ENCODE peak calls at places on chromosome 7, in seven cellular contexts. Z is epithelial cell of esophagus, M is left lung, V is psoas muscle, W is cardiac muscle cell, O is right lobe of liver, Y is left ventricle myocardium inferior. E is an unnamed sample.

GRCh38 chr7:4612939-4613841 is 68.9 kb upstream of the FOXK1 start:
- DNase-seq in Z (no peak), M (no peak), V (no peak), W (peak), O (no peak), Y (no peak), E (no peak)

GRCh38 chr7:105198223-105198622 is 184.2 kb downstream of the KMT2E start:
- DNase-seq in Z (peak), M (no peak), V (no peak), W (peak), O (no peak), Y (no peak), E (no peak)

GRCh38 chr7:51209426-51209825 is 107.2 kb downstream of the COBL start:
- DNase-seq in Z (no peak), M (no peak), V (no peak), W (no peak), O (no peak), Y (no peak), E (no peak)

GRCh38 chr7:95631545-95631944 is 35.2 kb upstream of the PDK4 start:
- DNase-seq in Z (peak), M (no peak), V (no peak), W (no peak), O (no peak), Y (no peak), E (no peak)

GRCh38 chr7:76232698-76233097 is 31.0 kb downstream of the SRRM3 start:
- DNase-seq in Z (no peak), M (no peak), V (no peak), W (no peak), O (no peak), Y (no peak), E (no peak)

GRCh38 chr7:149670288-149670687 is 103.1 kb downstream of the ZNF467 start:
- DNase-seq in Z (no peak), M (no peak), V (no peak), W (peak), O (no peak), Y (peak), E (no peak)

GRCh38 chr7:55441668-55442305 is 76.7 kb downstream of the LANCL2 start:
- DNase-seq in Z (no peak), M (no peak), V (no peak), W (peak), O (no peak), Y (no peak), E (no peak)

GRCh38 chr7:30771859-30772429 is 727 bp downstream of the MINDY4 start:
- DNase-seq in Z (peak), M (no peak), V (no peak), W (no peak), O (no peak), Y (no peak), E (no peak)

GRCh38 chr7:38858281-38858884 is 50.6 kb downstream of the VPS41 start:
- DNase-seq in Z (peak), M (no peak), V (no peak), W (peak), O (no peak), Y (no peak), E (no peak)

GRCh38 chr7:5494320-5494682 is 70.7 kb upstream of the TNRC18 start:
- DNase-seq in Z (no peak), M (no peak), V (no peak), W (no peak), O (no peak), Y (no peak), E (no peak)

GRCh38 chr7:128938524-128939074 is 872 bp downstream of the IRF5 start:
- DNase-seq in Z (peak), M (peak), V (no peak), W (no peak), O (peak), Y (no peak), E (no peak)

GRCh38 chr7:157122800-157123495 is 15.8 kb upstream of the UBE3C start:
- DNase-seq in Z (no peak), M (no peak), V (no peak), W (no peak), O (no peak), Y (no peak), E (no peak)

GRCh38 chr7:127189885-127190284 is 62.9 kb downstream of the GRM8 start:
- DNase-seq in Z (no peak), M (no peak), V (no peak), W (no peak), O (no peak), Y (no peak), E (no peak)

GRCh38 chr7:77348371-77348813 is 67.8 kb downstream of the GSAP start:
- DNase-seq in Z (peak), M (no peak), V (no peak), W (peak), O (no peak), Y (no peak), E (no peak)

DNA sequence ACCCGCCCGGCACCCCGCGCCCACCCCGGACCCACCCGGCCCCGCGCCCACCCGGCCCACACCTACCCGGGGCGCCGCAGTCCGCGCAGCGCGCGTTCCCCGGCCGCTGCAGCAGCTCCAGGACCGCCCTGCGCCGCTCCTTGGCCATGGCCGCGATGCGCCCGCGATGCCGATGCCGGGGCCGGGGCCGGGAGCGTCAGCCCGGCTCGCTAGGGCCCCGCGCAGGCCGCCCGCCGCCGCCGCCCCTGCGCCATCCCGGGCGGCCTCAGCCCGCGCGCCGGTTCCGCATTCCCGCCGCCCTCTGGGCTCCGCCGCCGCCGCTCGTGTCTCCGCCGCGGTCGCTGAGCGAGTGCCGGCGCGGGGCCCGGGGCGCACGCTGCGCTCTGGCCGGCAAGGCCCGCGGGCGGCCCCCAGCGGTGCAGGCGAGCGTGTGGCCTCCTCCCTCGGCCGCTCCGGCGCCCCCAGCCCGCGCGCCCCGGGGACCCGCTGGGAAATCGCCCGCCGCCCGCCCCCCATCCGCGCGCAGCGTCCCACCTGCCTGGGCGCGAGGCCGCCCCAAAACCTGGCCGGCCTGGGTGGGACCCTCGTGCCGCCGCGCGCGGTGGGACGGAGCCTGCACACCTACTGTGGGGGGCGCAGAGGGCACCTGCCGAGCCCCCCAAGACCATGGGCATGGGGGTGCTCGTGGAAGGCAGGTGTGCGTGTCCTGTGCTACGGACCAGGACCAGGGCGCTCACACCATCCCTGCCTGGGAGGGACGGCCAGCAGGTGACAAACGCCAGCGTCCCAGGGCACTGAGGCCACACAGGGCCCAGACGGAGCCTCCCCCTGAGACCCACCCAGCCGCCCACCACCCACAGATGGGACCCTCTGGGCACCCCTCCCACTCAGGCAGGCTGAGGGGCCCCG is at the start of gene ADAP1:
- DNase-seq in Z (peak), M (peak), V (peak), W (peak), O (peak), Y (peak), E (peak)
- TF ChIP-seq CTCF in Z (peak), M (no peak), V (no peak), W (no peak), O (no peak), Y (peak), E (peak)

GRCh38 chr7:1925349-1925748 is 255.3 kb downstream of the ELFN1 start:
- DNase-seq in Z (no peak), M (no peak), V (peak), W (no peak), O (peak), Y (no peak), E (no peak)
- TF ChIP-seq CTCF in Z (no peak), M (no peak), V (no peak), W (peak), O (no peak), Y (no peak), E (no peak)

GRCh38 chr7:92778972-92779371 is 57.4 kb downstream of the CDK6 start:
- DNase-seq in Z (peak), M (no peak), V (no peak), W (peak), O (no peak), Y (no peak), E (no peak)
- TF ChIP-seq CTCF in Z (no peak), M (no peak), V (no peak), W (no peak), O (no peak), Y (no peak), E (no peak)

DNA sequence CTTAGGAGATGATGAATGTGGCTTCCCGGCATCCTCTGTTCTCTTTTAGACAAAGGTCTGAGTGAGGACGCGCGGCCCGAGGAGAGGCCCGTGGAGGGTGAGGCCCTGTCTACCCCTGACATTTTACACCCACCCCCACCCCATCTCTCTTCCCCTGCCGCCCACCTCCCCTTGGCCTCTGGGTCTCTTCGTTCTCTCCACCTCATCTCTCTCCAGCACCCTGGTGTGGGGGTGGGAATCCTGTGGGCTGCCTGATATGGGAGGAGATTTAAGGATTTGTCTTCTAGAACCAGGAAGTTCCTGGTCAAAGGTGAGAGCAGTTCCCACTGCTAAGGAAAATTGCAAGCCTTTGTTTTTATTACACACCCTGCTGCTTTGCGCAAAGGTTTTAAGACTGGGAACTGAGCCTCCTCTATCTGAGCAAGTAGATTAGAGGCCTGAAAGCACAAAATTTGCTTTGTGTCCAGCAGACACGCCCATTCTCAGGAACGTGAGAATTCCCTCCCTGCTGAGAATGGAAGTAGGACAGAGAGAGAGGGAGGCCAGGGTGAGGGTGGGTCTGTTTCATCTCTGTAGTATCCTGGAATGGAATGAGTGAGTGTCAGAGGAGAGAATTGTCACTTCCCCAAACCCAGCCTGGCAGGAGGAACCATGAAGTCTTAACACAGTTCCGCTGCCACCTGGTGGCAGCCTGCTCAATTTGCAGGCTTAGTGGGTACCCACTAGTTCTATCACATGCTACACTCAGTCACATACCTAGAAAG is 91.2 kb downstream of the GTF2IRD1 start:
- DNase-seq in Z (peak), M (peak), V (no peak), W (peak), O (peak), Y (no peak), E (no peak)
- TF ChIP-seq CTCF in Z (peak), M (peak), V (peak), W (peak), O (peak), Y (peak), E (no peak)

GRCh38 chr7:37201003-37201875 is 247.4 kb downstream of the ELMO1 start:
- DNase-seq in Z (peak), M (peak), V (peak), W (peak), O (peak), Y (peak), E (peak)

GRCh38 chr7:37198188-37198905 is 250.3 kb downstream of the ELMO1 start:
- DNase-seq in Z (no peak), M (no peak), V (no peak), W (no peak), O (no peak), Y (no peak), E (no peak)

GRCh38 chr7:37205451-37205850 is 243.2 kb downstream of the ELMO1 start:
- DNase-seq in Z (no peak), M (no peak), V (no peak), W (no peak), O (no peak), Y (no peak), E (no peak)

GRCh38 chr7:37198906-37199485 is 249.7 kb downstream of the ELMO1 start:
- DNase-seq in Z (peak), M (peak), V (peak), W (peak), O (peak), Y (peak), E (peak)

DNA sequence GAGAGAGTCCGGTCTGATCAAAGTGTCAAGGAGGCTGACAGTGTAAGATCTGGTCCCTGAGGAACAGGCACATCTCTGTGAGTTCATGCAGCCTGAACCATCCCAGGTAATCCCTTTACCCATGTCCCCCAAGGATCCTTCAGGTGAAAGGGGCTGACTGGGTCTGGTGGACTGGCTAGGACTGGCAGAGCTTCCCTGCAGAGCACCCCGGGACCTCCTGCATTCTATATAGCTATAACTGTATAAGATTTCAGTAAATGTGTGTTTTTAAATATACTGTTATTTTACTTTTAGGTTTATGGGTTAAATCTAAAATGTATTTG is 246.8 kb downstream of the ELMO1 start:
- DNase-seq in Z (no peak), M (no peak), V (no peak), W (no peak), O (no peak), Y (no peak), E (no peak)
- TF ChIP-seq CTCF in Z (no peak), M (no peak), V (no peak), W (no peak), O (no peak), Y (no peak), E (no peak)

DNA sequence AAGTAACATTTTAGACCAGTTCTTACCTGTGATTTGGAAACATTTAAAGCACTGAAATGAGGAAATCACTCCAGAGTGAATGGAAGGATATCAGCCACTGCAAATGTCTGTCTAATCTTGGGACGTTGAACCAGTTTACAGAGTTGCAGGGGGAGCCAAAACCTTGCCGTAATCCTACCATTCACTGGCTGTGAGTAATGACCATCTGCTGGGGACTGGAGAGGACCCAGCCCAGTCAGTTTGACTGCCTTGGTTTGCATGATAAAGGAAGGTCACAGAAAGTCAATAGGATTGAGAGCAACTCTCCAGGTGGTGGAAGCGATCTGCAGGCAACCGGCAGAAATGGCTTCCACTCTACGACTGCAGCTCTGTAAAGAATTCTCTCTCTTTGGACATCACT is 167.2 kb downstream of the AKR1D1 start:
- DNase-seq in Z (peak), M (no peak), V (no peak), W (peak), O (peak), Y (peak), E (no peak)
- TF ChIP-seq CTCF in Z (no peak), M (no peak), V (no peak), W (no peak), O (no peak), Y (no peak), E (no peak)

GRCh38 chr7:118606632-118607031 is 382.1 kb downstream of the ANKRD7 start:
- DNase-seq in Z (no peak), M (no peak), V (no peak), W (no peak), O (no peak), Y (no peak), E (no peak)

GRCh38 chr7:118609207-118609606 is 384.7 kb downstream of the ANKRD7 start:
- DNase-seq in Z (no peak), M (no peak), V (no peak), W (no peak), O (no peak), Y (no peak), E (no peak)
- TF ChIP-seq CTCF in Z (no peak), M (no peak), V (no peak), W (no peak), O (no peak), Y (no peak), E (no peak)

GRCh38 chr7:96686305-96686704 is 23.3 kb downstream of the SEM1 start:
- DNase-seq in Z (no peak), M (no peak), V (no peak), W (peak), O (no peak), Y (no peak), E (no peak)

GRCh38 chr7:96689414-96689813 is 20.2 kb downstream of the SEM1 start:
- DNase-seq in Z (no peak), M (no peak), V (no peak), W (no peak), O (no peak), Y (no peak), E (no peak)

GRCh38 chr7:96685755-96686154 is 23.9 kb downstream of the SEM1 start:
- DNase-seq in Z (no peak), M (no peak), V (no peak), W (no peak), O (no peak), Y (no peak), E (no peak)

GRCh38 chr7:96679886-96680285 is 29.8 kb downstream of the SEM1 start:
- DNase-seq in Z (no peak), M (no peak), V (no peak), W (no peak), O (no peak), Y (no peak), E (no peak)

GRCh38 chr7:96685353-96685752 is 24.3 kb downstream of the SEM1 start:
- DNase-seq in Z (no peak), M (no peak), V (no peak), W (no peak), O (no peak), Y (no peak), E (no peak)
- TF ChIP-seq CTCF in Z (no peak), M (no peak), V (no peak), W (no peak), O (no peak), Y (no peak), E (no peak)

GRCh38 chr7:11207565-11207964 is 233.9 kb downstream of the PHF14 start:
- DNase-seq in Z (no peak), M (no peak), V (no peak), W (peak), O (no peak), Y (no peak), E (no peak)
- TF ChIP-seq CTCF in Z (peak), M (no peak), V (no peak), W (peak), O (no peak), Y (peak), E (no peak)

E was measured in natural killer cell.